ENCODE peak calls at places on chromosomes 3 and 15, in ten cellular contexts. F is right lobe of liver, N is heart left ventricle, M is fibroblast of mammary gland, E is foreskin fibroblast, W is cardiac muscle cell, D is bronchial epithelial cell, I is ascending aorta, B is lower leg skin, S is dorsolateral prefrontal cortex. Q is an unnamed sample.

GRCh38 chr3:55728461-55729100 is 241.5 kb upstream of the WNT5A start:
- DNase-seq in W (no peak), E (no peak), N (no peak), B (no peak), F (no peak), D (no peak), M (no peak), I (no peak), S (no peak), Q (no peak)

GRCh38 chr3:67619966-67620365 is 34.4 kb downstream of the SUCLG2 start:
- DNase-seq in F (no peak), M (no peak), N (no peak), D (no peak), W (no peak), S (no peak), B (no peak), I (no peak), E (no peak), Q (no peak)

GRCh38 chr15:90020041-90020735 is 19.1 kb downstream of the ZNF710 start:
- DNase-seq in F (peak), B (peak), W (no peak), D (no peak), N (peak), E (no peak), M (no peak), S (no peak), I (peak), Q (no peak)

GRCh38 chr3:27559835-27560234 is 75.7 kb upstream of the SLC4A7 start:
- DNase-seq in E (peak), N (peak), D (no peak), F (no peak), W (no peak), S (no peak), B (no peak), I (peak), M (peak), Q (peak)

GRCh38 chr15:62164500-62165028 is 521 bp downstream of the C2CD4B start:
- DNase-seq in F (no peak), S (no peak), W (peak), I (no peak), M (no peak), D (no peak), B (no peak), E (no peak), N (peak), Q (no peak)

GRCh38 chr15:73598540-73599195 is 34.5 kb downstream of the NPTN start:
- DNase-seq in S (no peak), N (no peak), W (no peak), M (peak), B (no peak), F (no peak), I (no peak), E (no peak), D (no peak), Q (peak)

GRCh38 chr3:133804896-133805295 is 719 bp upstream of the SRPRB start:
- DNase-seq in M (no peak), W (no peak), D (no peak), F (no peak), B (no peak), E (no peak), I (no peak), S (no peak), N (no peak), Q (no peak)

GRCh38 chr3:189363856-189364255 is 192.1 kb downstream of the TPRG1 start:
- DNase-seq in N (no peak), S (no peak), D (no peak), E (no peak), W (no peak), M (peak), F (no peak), B (no peak), I (no peak), Q (no peak)

GRCh38 chr3:176663376-176663775 is 533.9 kb downstream of the TBL1XR1 start:
- DNase-seq in E (peak), B (no peak), M (peak), D (no peak), I (no peak), N (no peak), S (no peak), F (no peak), W (no peak), Q (no peak)

GRCh38 chr3:101244212-101244575 is 76.2 kb downstream of the IMPG2 start:
- DNase-seq in E (peak), B (no peak), W (no peak), N (no peak), M (peak), F (no peak), S (no peak), D (no peak), I (no peak), Q (no peak)

GRCh38 chr3:137035631-137036030 is 77.8 kb downstream of the IL20RB start:
- DNase-seq in W (peak), D (peak), M (peak), F (no peak), E (no peak), I (no peak), B (no peak), N (no peak), S (no peak), Q (no peak)

GRCh38 chr15:78626611-78627010 is 5.8 kb upstream of the CHRNA3 start:
- DNase-seq in W (no peak), E (no peak), D (no peak), S (no peak), M (no peak), N (no peak), F (no peak), B (peak), I (no peak), Q (no peak)

GRCh38 chr3:71395927-71396695 is 187.4 kb downstream of the FOXP1 start:
- DNase-seq in N (no peak), D (peak), E (peak), F (no peak), M (peak), W (no peak), S (no peak), I (no peak), B (no peak), Q (peak)

GRCh38 chr15:42704492-42704926 is 32.4 kb downstream of the CDAN1 start:
- DNase-seq in I (peak), F (peak), W (peak), E (peak), N (peak), D (peak), S (peak), M (peak), B (peak), Q (no peak)

GRCh38 chr15:28911295-28911979 is 25.7 kb downstream of the APBA2 start:
- DNase-seq in E (no peak), S (no peak), M (no peak), N (no peak), I (no peak), F (no peak), D (no peak), B (peak), W (no peak), Q (no peak)

GRCh38 chr3:20141841-20142240 is 44.2 kb downstream of the SGO1 start:
- DNase-seq in W (peak), M (peak), D (no peak), I (no peak), N (peak), B (no peak), E (peak), F (no peak), S (peak), Q (no peak)

GRCh38 chr15:28252831-28253230 is 69.1 kb downstream of the HERC2 start:
- DNase-seq in F (no peak), S (no peak), M (no peak), E (no peak), W (no peak), D (no peak), B (no peak), N (no peak), I (no peak), Q (no peak)

GRCh38 chr3:10531031-10531430 is 25.6 kb upstream of the ATP2B2 start:
- DNase-seq in M (no peak), S (no peak), I (peak), F (no peak), N (no peak), B (peak), E (no peak), W (no peak), D (no peak), Q (no peak)

GRCh38 chr3:157836022-157836421 is 270.2 kb downstream of the SHOX2 start:
- DNase-seq in S (no peak), W (no peak), F (no peak), B (no peak), E (no peak), N (no peak), I (no peak), D (no peak), M (no peak), Q (no peak)

GRCh38 chr3:172142074-172143059 is 103.0 kb downstream of the FNDC3B start:
- DNase-seq in B (no peak), N (no peak), M (peak), E (peak), F (no peak), S (no peak), D (peak), W (no peak), I (no peak), Q (peak)

GRCh38 chr3:40623567-40623966 is 98.8 kb downstream of the ZNF621 start:
- DNase-seq in F (no peak), B (peak), W (no peak), E (no peak), I (no peak), D (peak), N (no peak), S (no peak), M (peak), Q (no peak)

GRCh38 chr3:116018651-116019050 is 395.3 kb downstream of the GAP43 start:
- DNase-seq in E (peak), I (no peak), W (no peak), S (no peak), F (no peak), B (no peak), D (peak), N (no peak), M (peak), Q (no peak)

GRCh38 chr3:56753206-56753605 is 48.5 kb downstream of the ARHGEF3 start:
- DNase-seq in N (no peak), S (no peak), I (no peak), E (peak), B (no peak), F (no peak), M (peak), W (no peak), D (peak), Q (no peak)

GRCh38 chr15:75650908-75651809 is 3.4 kb downstream of the SNX33 start:
- DNase-seq in S (no peak), M (peak), E (peak), N (peak), I (no peak), F (peak), W (no peak), B (peak), D (no peak), Q (no peak)

GRCh38 chr3:170869240-170869592 is 779 bp downstream of the RPL22L1 start:
- DNase-seq in M (no peak), I (no peak), W (no peak), N (no peak), F (no peak), B (no peak), E (no peak), D (peak), S (no peak), Q (no peak)

GRCh38 chr3:2458816-2459215 is 360.1 kb downstream of the CNTN4 start:
- DNase-seq in N (no peak), W (no peak), E (no peak), I (no peak), B (no peak), S (no peak), M (no peak), D (no peak), F (no peak), Q (no peak)

DNA sequence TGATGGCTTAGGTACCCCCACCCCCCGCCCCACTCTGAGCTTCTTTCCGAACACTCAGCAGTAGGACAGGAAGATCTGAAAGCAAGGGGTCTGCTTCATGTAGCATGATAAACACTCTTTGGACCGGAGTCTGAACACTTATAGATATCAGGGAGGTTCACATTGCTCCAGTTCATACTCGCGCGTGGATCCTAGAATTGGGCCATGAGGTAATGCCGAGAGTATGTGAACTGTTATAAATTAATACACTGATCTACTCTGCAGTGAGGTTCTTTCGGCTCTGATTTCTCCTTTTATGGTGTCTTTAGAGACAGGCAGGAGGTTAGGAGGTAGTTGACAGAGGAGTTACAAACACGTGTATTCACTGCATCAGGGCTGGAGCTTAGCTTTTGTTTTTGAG is 223.0 kb downstream of the THSD4 start:
- DNase-seq in W (peak), M (no peak), E (no peak), F (no peak), S (no peak), I (no peak), D (no peak), N (peak), B (no peak), Q (no peak)
- H3K4me3 ChIP-seq in W (no peak), M (no peak), E (no peak), F (no peak), S (no peak), I (no peak), D (no peak), N (no peak), B (no peak), Q (no peak)

GRCh38 chr3:153667341-153667740 is 453.8 kb upstream of the ARHGEF26 start:
- DNase-seq in N (no peak), W (no peak), D (no peak), I (no peak), F (no peak), M (no peak), B (no peak), S (no peak), E (peak), Q (peak)

GRCh38 chr3:153666911-153667310 is 454.3 kb upstream of the ARHGEF26 start:
- DNase-seq in E (no peak), M (no peak), S (no peak), B (no peak), D (no peak), F (no peak), I (no peak), N (no peak), W (no peak), Q (no peak)

GRCh38 chr3:153670577-153670976 is 450.6 kb upstream of the ARHGEF26 start:
- DNase-seq in B (no peak), W (no peak), F (no peak), E (no peak), D (no peak), M (no peak), S (no peak), I (no peak), N (no peak), Q (no peak)

GRCh38 chr3:153673853-153674252 is 447.3 kb upstream of the ARHGEF26 start:
- DNase-seq in B (no peak), W (no peak), E (no peak), F (no peak), S (no peak), M (no peak), D (no peak), I (no peak), N (no peak), Q (no peak)

GRCh38 chr3:153669527-153669926 is 451.7 kb upstream of the ARHGEF26 start:
- DNase-seq in I (no peak), W (no peak), M (no peak), B (no peak), N (no peak), F (no peak), S (no peak), D (no peak), E (no peak), Q (no peak)
- TF ChIP-seq CTCF in I (no peak), W (no peak), M (peak), B (no peak), N (no peak), F (no peak), S (no peak), D (no peak), E (peak), Q (no peak)

GRCh38 chr15:58561321-58561720 is 129.5 kb downstream of the LIPC start:
- DNase-seq in S (no peak), B (no peak), E (no peak), F (no peak), W (no peak), I (no peak), D (no peak), M (no peak), N (no peak), Q (no peak)
- H3K4me3 ChIP-seq in S (no peak), B (no peak), E (no peak), F (no peak), W (no peak), I (no peak), D (no peak), M (no peak), N (no peak), Q (no peak)

DNA sequence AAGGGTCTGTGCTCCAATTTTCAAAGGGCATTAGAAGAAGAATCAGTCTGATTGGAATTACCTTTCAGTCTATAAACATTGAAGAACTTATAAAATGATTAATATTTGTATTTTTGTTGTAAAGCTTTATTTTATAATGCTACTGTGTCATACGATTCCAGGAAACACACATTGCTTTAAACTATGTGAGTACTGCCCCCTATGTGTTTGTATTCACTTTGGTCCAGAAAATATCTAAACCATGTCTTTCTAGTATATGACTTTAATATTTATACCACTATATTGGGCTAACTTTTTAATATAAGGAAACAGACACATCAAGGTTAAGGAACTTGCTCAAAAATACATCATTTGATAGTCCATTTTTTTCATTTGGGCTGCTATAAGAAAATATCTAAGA is 3.2 kb upstream of the RIOX2 start:
- DNase-seq in B (no peak), W (no peak), I (no peak), F (no peak), S (no peak), D (no peak), E (no peak), M (no peak), N (no peak), Q (no peak)
- TF ChIP-seq CTCF in B (no peak), W (peak), I (no peak), F (peak), S (no peak), D (no peak), E (no peak), M (peak), N (no peak), Q (no peak)